ENCODE peak calls at places on chromosomes 1 and 21, in seven cellular contexts. J, V, O, D, I, Z and C are unnamed samples.

GRCh38 chr1:17370618-17371017 is 1.4 kb upstream of the PADI6 start:
- DNase-seq in V (no peak), O (no peak), D (no peak), I (no peak), J (peak; percentile 28), Z (no peak), C (no peak)

GRCh38 chr21:45004481-45005263 is 64.8 kb downstream of the SLX9 start:
- DNase-seq in Z (no peak), J (peak; percentile 41), V (no peak), D (no peak), O (no peak), I (no peak), C (peak; percentile 32)

GRCh38 chr21:27372381-27372780 is 405.5 kb upstream of the ADAMTS5 start:
- DNase-seq in J (no peak), V (no peak), D (no peak), I (no peak), Z (no peak), O (no peak), C (no peak)

GRCh38 chr1:176379626-176380339 is 83.2 kb upstream of the PAPPA2 start:
- DNase-seq in Z (no peak), I (no peak), V (no peak), J (peak; percentile 55), D (no peak), O (no peak), C (no peak)

GRCh38 chr1:227760377-227760776 is 25.1 kb downstream of the SNAP47 start:
- DNase-seq in O (no peak), Z (no peak), I (no peak), J (no peak), D (no peak), V (no peak), C (no peak)

GRCh38 chr1:206736878-206737728 is 33.5 kb upstream of the IL19 start:
- DNase-seq in D (no peak), V (no peak), Z (no peak), J (no peak), I (no peak), O (no peak), C (no peak)

GRCh38 chr1:203282720-203283542 is 22.4 kb upstream of the BTG2 start:
- DNase-seq in I (peak; percentile 56), V (no peak), O (no peak), D (peak; percentile 70), J (no peak), Z (no peak), C (no peak)

GRCh38 chr1:1356166-1356795 is 2.1 kb downstream of the MXRA8 start:
- DNase-seq in I (no peak), O (no peak), Z (no peak), V (no peak), D (no peak), J (no peak), C (no peak)

GRCh38 chr1:166167395-166167922 is 658 bp upstream of the FAM78B start:
- DNase-seq in I (no peak), V (no peak), D (no peak), Z (no peak), J (no peak), O (no peak), C (no peak)

GRCh38 chr21:31352841-31353240 is 8.8 kb upstream of the TIAM1 start:
- DNase-seq in Z (no peak), O (no peak), D (no peak), J (no peak), I (no peak), V (no peak), C (no peak)

GRCh38 chr1:29124366-29125236 is 898 bp upstream of the TMEM200B start:
- DNase-seq in V (peak; percentile 46), J (peak; percentile 67), I (peak; percentile 84), D (peak; percentile 75), O (peak; percentile 78), Z (peak; percentile 88), C (peak; percentile 60)

GRCh38 chr1:109763646-109764415 is at the start of gene EPS8L3:
- DNase-seq in I (no peak), Z (no peak), V (no peak), J (no peak), D (peak; percentile 79), O (no peak), C (no peak)

GRCh38 chr21:38953516-38953915 is 147.8 kb downstream of the ETS2 start:
- DNase-seq in I (no peak), V (no peak), J (no peak), O (no peak), Z (no peak), D (no peak), C (no peak)
- TF ChIP-seq CTCF in I (no peak), V (no peak), J (no peak), O (no peak), Z (no peak), D (no peak), C (no peak)

GRCh38 chr1:75136158-75136815 is 2.1 kb downstream of the LHX8 start:
- DNase-seq in Z (no peak), J (no peak), D (no peak), V (no peak), O (no peak), I (no peak), C (no peak)
- TF ChIP-seq CTCF in Z (no peak), J (no peak), D (no peak), V (no peak), O (no peak), I (no peak), C (no peak)

GRCh38 chr1:178572604-178573003 is 59.7 kb downstream of the TEX35 start:
- DNase-seq in I (no peak), D (no peak), Z (no peak), V (no peak), O (no peak), J (no peak), C (no peak)
- TF ChIP-seq CTCF in I (no peak), D (no peak), Z (no peak), V (peak; percentile 2), O (no peak), J (no peak), C (no peak)

DNA sequence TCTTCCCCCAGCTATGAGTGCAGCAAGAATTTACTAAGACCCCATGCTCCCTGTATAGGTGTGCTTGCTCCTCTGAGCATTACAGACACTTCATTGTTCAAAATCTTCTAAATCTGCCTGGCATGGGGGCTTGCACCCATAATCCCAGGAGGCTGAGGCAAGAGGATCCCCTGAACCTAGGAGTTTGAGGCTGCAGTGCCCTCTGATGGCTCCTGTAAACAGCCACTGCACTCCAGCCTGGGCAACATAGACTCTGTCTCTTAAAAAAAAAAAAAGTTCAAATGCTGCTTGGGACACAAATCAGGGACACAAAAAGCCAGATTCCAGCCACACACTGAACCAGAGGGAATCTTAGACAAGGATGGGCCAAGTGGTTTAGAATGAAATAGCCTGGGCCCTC is 3.4 kb upstream of the ACOT7 start:
- DNase-seq in I (no peak), J (no peak), V (no peak), O (no peak), Z (no peak), D (no peak), C (no peak)
- TF ChIP-seq CTCF in I (no peak), J (no peak), V (peak; percentile 37), O (peak; percentile 9), Z (no peak), D (no peak), C (peak; percentile 16)

GRCh38 chr1:54542120-54542961 is 5.7 kb upstream of the ACOT11 start:
- DNase-seq in Z (peak; percentile 78), V (peak; percentile 14), D (peak; percentile 91), O (peak; percentile 30), I (no peak), J (peak; percentile 97), C (peak; percentile 50)
- TF ChIP-seq CTCF in Z (no peak), V (no peak), D (peak; percentile 27), O (no peak), I (peak; percentile 51), J (peak; percentile 33), C (peak; percentile 17)

GRCh38 chr1:160997323-160998038 is 23.5 kb downstream of the F11R start:
- DNase-seq in Z (peak; percentile 57), D (peak; percentile 83), I (peak; percentile 79), O (peak; percentile 63), V (peak; percentile 71), J (peak; percentile 68), C (peak; percentile 64)

GRCh38 chr1:160996195-160996594 is 24.8 kb downstream of the F11R start:
- DNase-seq in D (no peak), O (no peak), I (no peak), Z (peak; percentile 25), J (no peak), V (peak; percentile 27), C (peak; percentile 54)

GRCh38 chr1:160999376-160999775 is 21.6 kb downstream of the F11R start:
- DNase-seq in J (no peak), Z (no peak), I (no peak), V (no peak), D (no peak), O (no peak), C (no peak)

DNA sequence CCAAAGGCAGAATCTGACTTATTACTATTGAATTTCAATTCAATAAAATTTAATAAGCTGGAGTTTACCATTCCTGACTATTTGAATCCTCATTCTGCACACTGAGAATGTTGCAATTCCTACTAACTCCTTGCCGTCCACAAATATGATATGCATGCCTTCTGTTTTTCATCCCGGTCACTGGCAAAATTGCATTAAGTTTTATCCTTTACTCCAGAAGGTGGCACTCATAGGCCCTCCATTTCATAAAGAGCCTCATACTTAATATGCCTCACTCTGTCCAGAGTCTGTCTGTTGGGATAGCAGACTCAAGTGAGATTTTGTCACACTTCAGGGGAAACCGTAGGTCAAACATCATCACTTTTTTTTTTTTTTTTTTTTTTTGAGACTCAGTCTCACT is 27.4 kb downstream of the F11R start:
- DNase-seq in Z (peak; percentile 52), I (no peak), V (peak; percentile 56), J (peak; percentile 70), O (peak; percentile 82), D (no peak), C (peak; percentile 77)
- TF ChIP-seq CTCF in Z (peak; percentile 25), I (peak; percentile 54), V (peak; percentile 48), J (peak; percentile 34), O (peak; percentile 47), D (peak; percentile 11), C (peak; percentile 52)

DNA sequence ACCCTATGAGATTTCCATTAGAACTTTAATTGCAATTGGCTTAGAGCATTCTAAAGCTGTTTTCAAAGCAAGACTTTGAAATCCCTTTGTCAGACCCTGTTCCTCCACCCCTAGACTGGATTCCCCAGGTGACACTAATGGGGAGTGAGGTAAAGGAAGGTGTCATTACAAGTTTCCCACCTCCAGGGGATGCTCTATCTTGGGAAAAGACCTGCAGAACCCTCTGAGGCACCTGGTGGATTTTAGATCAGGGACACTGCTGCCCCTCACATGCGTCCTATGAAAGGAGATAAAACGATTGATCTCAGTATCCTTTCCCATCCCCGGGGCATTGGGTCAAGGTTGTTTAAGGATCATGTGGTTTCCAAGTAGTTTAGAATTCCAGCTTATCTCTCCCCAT is 80.3 kb upstream of the RGS4 start:
- DNase-seq in D (no peak), I (no peak), O (no peak), Z (no peak), V (no peak), J (no peak), C (no peak)
- TF ChIP-seq CTCF in D (peak; percentile 30), I (no peak), O (no peak), Z (no peak), V (peak; percentile 20), J (no peak), C (no peak)